ENCODE peak calls at places on chromosomes 16 and 17, in six cellular contexts. M is cardiac muscle cell, B is psoas muscle, W is Peyer's patch, I is prostate gland, Y is mucosa of descending colon. E is an unnamed sample.

GRCh38 chr17:48100160-48100559 is 1.1 kb downstream of the CBX1 start:
- DNase-seq in M (peak), B (no peak), W (no peak), I (no peak), Y (no peak), E (no peak)

GRCh38 chr17:34163681-34164080 is 91.4 kb upstream of the CCL2 start:
- DNase-seq in M (peak), B (no peak), W (no peak), I (no peak), Y (no peak), E (no peak)

GRCh38 chr16:24508614-24509013 is 30.8 kb upstream of the RBBP6 start:
- DNase-seq in M (peak), B (no peak), W (no peak), I (no peak), Y (no peak), E (no peak)

GRCh38 chr17:17103160-17103559 is 60.9 kb downstream of the MPRIP start:
- DNase-seq in M (no peak), B (no peak), W (no peak), I (no peak), Y (no peak), E (no peak)

GRCh38 chr16:31427441-31428276 is 501 bp downstream of the COX6A2 start:
- DNase-seq in M (peak), B (peak), W (peak), I (no peak), Y (peak), E (peak)

GRCh38 chr16:56634715-56635440 is 2.4 kb downstream of the MT1M start:
- DNase-seq in M (no peak), B (no peak), W (no peak), I (no peak), Y (no peak), E (no peak)

GRCh38 chr17:47278561-47278960 is 24.9 kb downstream of the ITGB3 start:
- DNase-seq in M (no peak), B (no peak), W (no peak), I (no peak), Y (no peak), E (no peak)

GRCh38 chr17:57984226-57984890 is 3.7 kb downstream of the VEZF1 start:
- DNase-seq in M (peak), B (no peak), W (no peak), I (no peak), Y (no peak), E (no peak)

GRCh38 chr17:524570-524969 is 172.0 kb upstream of the RPH3AL start:
- DNase-seq in M (no peak), B (no peak), W (no peak), I (no peak), Y (no peak), E (no peak)

GRCh38 chr17:82411396-82412053 is 6.6 kb upstream of the HEXD start:
- DNase-seq in M (no peak), B (no peak), W (no peak), I (no peak), Y (no peak), E (no peak)

GRCh38 chr17:18959845-18960240 is 7.9 kb downstream of the SLC5A10 start:
- DNase-seq in M (no peak), B (no peak), W (no peak), I (no peak), Y (no peak), E (no peak)

GRCh38 chr17:72954595-72954994 is 137.9 kb downstream of the SLC39A11 start:
- DNase-seq in M (no peak), B (no peak), W (no peak), I (no peak), Y (no peak), E (no peak)

GRCh38 chr17:45310380-45311324 is 6.2 kb downstream of the MAP3K14 start:
- DNase-seq in M (peak), B (no peak), W (peak), I (no peak), Y (peak), E (no peak)

GRCh38 chr17:77398274-77398673 is 257.5 kb downstream of the SEC14L1 start:
- DNase-seq in M (no peak), B (no peak), W (no peak), I (no peak), Y (no peak), E (no peak)

GRCh38 chr17:77403854-77404253 is 263.1 kb downstream of the SEC14L1 start:
- DNase-seq in M (no peak), B (no peak), W (no peak), I (no peak), Y (no peak), E (no peak)

GRCh38 chr17:77402159-77402731 is 261.5 kb downstream of the SEC14L1 start:
- DNase-seq in M (no peak), B (no peak), W (no peak), I (no peak), Y (no peak), E (no peak)

GRCh38 chr17:77399319-77399959 is 258.7 kb downstream of the SEC14L1 start:
- DNase-seq in M (no peak), B (no peak), W (no peak), I (no peak), Y (no peak), E (no peak)

GRCh38 chr17:77400445-77400870 is 259.7 kb downstream of the SEC14L1 start:
- DNase-seq in M (peak), B (no peak), W (peak), I (no peak), Y (peak), E (peak)
- H3K4me3 ChIP-seq in M (no peak), B (no peak), W (no peak), I (no peak), Y (no peak), E (no peak)

GRCh38 chr16:17068524-17068923 is 402.2 kb downstream of the XYLT1 start:
- DNase-seq in M (no peak), B (no peak), W (no peak), I (no peak), Y (no peak), E (no peak)

GRCh38 chr16:17072104-17072503 is 398.7 kb downstream of the XYLT1 start:
- DNase-seq in M (no peak), B (no peak), W (no peak), I (no peak), Y (no peak), E (no peak)

GRCh38 chr16:17067882-17068281 is 402.9 kb downstream of the XYLT1 start:
- DNase-seq in M (no peak), B (no peak), W (no peak), I (no peak), Y (no peak), E (no peak)

GRCh38 chr16:17076121-17076757 is 394.5 kb downstream of the XYLT1 start:
- DNase-seq in M (no peak), B (no peak), W (no peak), I (no peak), Y (no peak), E (no peak)

GRCh38 chr16:17070882-17071592 is 399.7 kb downstream of the XYLT1 start:
- DNase-seq in M (no peak), B (no peak), W (peak), I (peak), Y (peak), E (no peak)
- H3K4me3 ChIP-seq in M (no peak), B (no peak), W (peak), I (no peak), Y (no peak), E (no peak)

GRCh38 chr16:1489077-1489476 is 333 bp upstream of the PTX4 start:
- DNase-seq in M (no peak), B (no peak), W (no peak), I (no peak), Y (no peak), E (no peak)
- H3K4me3 ChIP-seq in M (no peak), B (no peak), W (no peak), I (no peak), Y (no peak), E (no peak)

GRCh38 chr17:35373984-35374765 is 754 bp upstream of the SLFN11 start:
- DNase-seq in M (peak), B (peak), W (peak), I (peak), Y (peak), E (peak)

GRCh38 chr17:35373532-35373983 is at the start of gene SLFN11:
- DNase-seq in M (peak), B (peak), W (peak), I (peak), Y (peak), E (peak)

GRCh38 chr17:35372846-35373531 is 432 bp downstream of the SLFN11 start:
- DNase-seq in M (no peak), B (peak), W (peak), I (peak), Y (peak), E (peak)

GRCh38 chr17:35374766-35375344 is 1.4 kb upstream of the SLFN11 start:
- DNase-seq in M (no peak), B (no peak), W (no peak), I (no peak), Y (no peak), E (no peak)

GRCh38 chr17:35376245-35376644 is 2.8 kb upstream of the SLFN11 start:
- DNase-seq in M (peak), B (no peak), W (no peak), I (no peak), Y (no peak), E (no peak)
- H3K4me3 ChIP-seq in M (no peak), B (no peak), W (no peak), I (no peak), Y (no peak), E (peak)

DNA sequence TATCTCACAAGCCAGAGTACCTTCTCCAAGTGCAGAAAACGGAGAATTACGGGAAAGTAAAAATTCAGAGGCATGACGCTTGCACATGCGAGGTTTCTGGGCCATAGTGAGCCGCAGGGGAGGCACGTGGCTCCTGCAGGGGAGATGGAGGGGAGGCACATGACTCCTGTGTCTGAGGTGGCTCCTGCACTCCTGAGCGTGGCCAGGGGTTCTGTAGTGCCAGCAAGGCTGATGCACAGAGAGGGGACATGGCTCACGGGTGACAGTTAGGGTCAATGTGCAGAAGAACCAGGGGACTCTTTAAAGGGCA is 247.9 kb downstream of the RBFOX3 start:
- DNase-seq in M (no peak), B (no peak), W (no peak), I (no peak), Y (no peak), E (no peak)
- H3K4me3 ChIP-seq in M (no peak), B (no peak), W (no peak), I (no peak), Y (no peak), E (no peak)

DNA sequence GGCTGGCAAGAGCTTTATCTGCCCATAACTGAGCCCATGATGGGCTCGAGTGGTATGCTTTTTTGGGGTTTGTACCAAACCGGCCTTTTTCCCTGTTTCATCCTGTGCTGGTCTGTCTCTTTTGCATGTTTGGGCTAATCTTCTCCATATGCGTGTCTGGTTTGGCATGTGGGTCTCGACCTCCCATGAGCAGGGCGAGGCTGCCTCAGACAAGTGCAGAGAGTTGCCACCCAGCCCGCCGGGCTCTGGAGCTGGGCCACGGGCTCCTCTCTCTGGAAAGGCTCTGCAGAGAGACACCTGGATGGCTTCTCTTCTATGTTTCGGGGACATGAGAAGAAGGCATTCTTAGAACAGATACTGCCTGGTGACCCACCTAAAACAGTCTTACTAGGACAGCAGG is 67.8 kb upstream of the TBX2 start:
- DNase-seq in M (no peak), B (no peak), W (no peak), I (no peak), Y (no peak), E (no peak)
- H3K4me3 ChIP-seq in M (no peak), B (no peak), W (no peak), I (no peak), Y (no peak), E (no peak)

GRCh38 chr17:67390646-67391480 is 13.8 kb downstream of the PITPNC1 start:
- DNase-seq in M (peak), B (no peak), W (peak), I (peak), Y (no peak), E (no peak)

GRCh38 chr17:67390006-67390645 is 13.0 kb downstream of the PITPNC1 start:
- DNase-seq in M (no peak), B (no peak), W (no peak), I (peak), Y (no peak), E (no peak)

GRCh38 chr17:67392111-67392510 is 15.0 kb downstream of the PITPNC1 start:
- DNase-seq in M (no peak), B (no peak), W (no peak), I (no peak), Y (no peak), E (no peak)

GRCh38 chr17:67386965-67387551 is 10.0 kb downstream of the PITPNC1 start:
- DNase-seq in M (peak), B (no peak), W (peak), I (no peak), Y (peak), E (no peak)

DNA sequence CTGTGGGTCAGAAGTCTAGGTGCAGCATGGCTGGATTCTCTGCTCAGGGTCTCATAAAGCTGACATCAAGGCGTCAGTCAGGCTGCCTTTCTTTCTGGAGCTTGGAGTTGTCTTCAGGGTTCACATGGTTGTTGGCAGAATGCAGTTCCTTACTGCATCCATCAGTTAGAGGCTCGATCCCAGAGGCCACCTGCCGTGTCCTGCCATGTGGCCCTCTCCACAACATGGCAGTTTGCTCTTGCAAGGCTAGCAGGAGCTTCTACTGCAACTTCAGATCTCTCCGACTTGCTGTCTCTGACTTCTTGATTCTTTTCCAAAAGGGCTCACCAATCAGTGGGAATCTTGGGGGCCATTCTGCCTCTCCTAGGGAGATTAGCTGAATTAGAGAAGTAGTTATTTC is 11.9 kb downstream of the PITPNC1 start:
- DNase-seq in M (no peak), B (no peak), W (no peak), I (no peak), Y (no peak), E (no peak)
- H3K4me3 ChIP-seq in M (no peak), B (no peak), W (no peak), I (no peak), Y (no peak), E (no peak)

E was measured in heart right ventricle.